ENCODE peak calls at places on chromosomes 7 and 10, in eight cellular contexts. E is cardiac fibroblast; O is mammary epithelial cell; Q is C1 segment of cervical spinal cord; U is activated naive CD4-positive, alpha-beta T cell treated with anti-CD3 and anti-CD28 coated beads for 36 hours; C is Daoy; V is stimulated activated CD4-positive, alpha-beta T cell treated with anti-CD3 and anti-CD28 coated beads, Interleukin-4, amount 100 ng/mL, for 4 hours; P is GM12891. K is an unnamed sample.
A peak's percentile ranks its signal among the peaks of the same experiment; 100 is the strongest.

GRCh38 chr7:50497068-50497642 is 47.0 kb upstream of the FIGNL1 start:
- DNase-seq in Q (no peak), U (no peak), C (peak; percentile 95), P (no peak), V (no peak), E (peak; percentile 66), O (peak; percentile 12), K (no peak)

GRCh38 chr7:156578978-156579430 is 61.6 kb upstream of the RNF32 start:
- DNase-seq in P (no peak), O (no peak), E (no peak), Q (peak; percentile 41), C (no peak), U (no peak), V (no peak), K (no peak)

GRCh38 chr7:18829101-18829486 is 288.3 kb downstream of the TWIST1 start:
- DNase-seq in E (no peak), P (no peak), U (no peak), Q (no peak), C (no peak), O (no peak), V (no peak), K (no peak)

GRCh38 chr7:130273863-130274262 is 7.2 kb downstream of the CPA2 start:
- DNase-seq in C (no peak), V (no peak), Q (no peak), U (no peak), E (peak; percentile 59), P (no peak), O (no peak), K (peak; percentile 58)

GRCh38 chr10:71471031-71471430 is 74.3 kb downstream of the CDH23 start:
- DNase-seq in O (no peak), V (no peak), C (no peak), U (no peak), P (no peak), E (no peak), Q (no peak), K (no peak)

GRCh38 chr7:34758111-34758601 is 100.1 kb downstream of the NPSR1 start:
- DNase-seq in U (no peak), P (no peak), C (no peak), E (no peak), V (no peak), Q (no peak), O (no peak), K (no peak)

GRCh38 chr7:139958599-139959380 is 104.0 kb downstream of the PARP12 start:
- DNase-seq in Q (no peak), P (no peak), U (no peak), V (no peak), E (no peak), C (no peak), O (no peak), K (no peak)

GRCh38 chr10:29879862-29880261 is 179.5 kb downstream of the JCAD start:
- DNase-seq in E (no peak), U (no peak), O (no peak), Q (no peak), P (no peak), V (no peak), C (no peak), K (no peak)

GRCh38 chr10:67775274-67775673 is 62.7 kb downstream of the DNAJC12 start:
- DNase-seq in E (peak; percentile 5), O (no peak), P (no peak), Q (no peak), C (no peak), U (no peak), V (no peak), K (no peak)

GRCh38 chr7:519974-520458 is 370 bp upstream of the PDGFA start:
- DNase-seq in O (peak; percentile 74), P (no peak), U (no peak), C (peak; percentile 84), Q (no peak), E (peak; percentile 63), V (peak; percentile 21), K (no peak)

GRCh38 chr7:140672382-140673062 is at the start of gene ADCK2:
- DNase-seq in O (peak; percentile 20), Q (no peak), P (peak; percentile 90), C (peak; percentile 48), E (no peak), V (peak; percentile 68), U (peak; percentile 59), K (peak; percentile 93)

K was measured in NCI-H1417.